ENCODE peak calls at places on chromosomes 3 and 15, in seven cellular contexts. B is Calu3, I is BE2C, A is endothelial cell, O is pancreas, U is left ventricle myocardium inferior, F is ovary. C is an unnamed sample.

GRCh38 chr3:110995461-110996226 is 76.0 kb upstream of the NECTIN3 start:
- DNase-seq in F (no peak), A (no peak), U (no peak), O (no peak), I (no peak), B (no peak), C (no peak)

GRCh38 chr3:49745986-49746385 is 22.2 kb upstream of the GMPPB start:
- DNase-seq in B (no peak), F (no peak), U (no peak), A (no peak), I (no peak), O (no peak), C (no peak)

GRCh38 chr3:143267984-143268383 is 148.4 kb downstream of the CHST2 start:
- DNase-seq in A (no peak), F (no peak), O (no peak), B (no peak), U (no peak), I (no peak), C (no peak)

GRCh38 chr3:107578091-107578490 is 55.3 kb downstream of the BBX start:
- DNase-seq in U (no peak), O (no peak), I (no peak), B (no peak), F (no peak), A (no peak), C (no peak)

GRCh38 chr3:38095687-38096483 is 41.0 kb downstream of the ACAA1 start:
- DNase-seq in I (no peak), O (no peak), F (no peak), A (no peak), U (no peak), B (no peak), C (no peak)

GRCh38 chr15:67914537-67915373 is 74.9 kb upstream of the RNU6-1 start:
- DNase-seq in O (no peak), I (no peak), U (peak; percentile 73), B (peak; percentile 30), A (peak; percentile 14), F (peak; percentile 67), C (no peak)

GRCh38 chr3:59771760-59772159 is 721.9 kb upstream of the CFAP20DC start:
- DNase-seq in B (no peak), F (no peak), I (no peak), O (no peak), A (no peak), U (no peak), C (no peak)

GRCh38 chr3:159726231-159726964 is 262.2 kb upstream of the IL12A start:
- DNase-seq in F (no peak), U (no peak), O (no peak), A (no peak), I (no peak), B (peak; percentile 54), C (no peak)

GRCh38 chr15:88803241-88803919 is at the start of gene ACAN:
- DNase-seq in B (no peak), I (no peak), O (peak; percentile 55), F (no peak), A (peak; percentile 31), U (no peak), C (no peak)

GRCh38 chr15:88803920-88804247 is 648 bp downstream of the ACAN start:
- DNase-seq in O (no peak), I (no peak), F (no peak), B (no peak), U (no peak), A (no peak), C (no peak)

GRCh38 chr15:88804257-88804656 is 1.0 kb downstream of the ACAN start:
- DNase-seq in A (no peak), I (no peak), O (no peak), F (no peak), U (no peak), B (no peak), C (no peak)

GRCh38 chr15:88802991-88803240 is 320 bp upstream of the ACAN start:
- DNase-seq in U (no peak), A (peak; percentile 21), I (no peak), B (no peak), O (no peak), F (no peak), C (no peak)

DNA sequence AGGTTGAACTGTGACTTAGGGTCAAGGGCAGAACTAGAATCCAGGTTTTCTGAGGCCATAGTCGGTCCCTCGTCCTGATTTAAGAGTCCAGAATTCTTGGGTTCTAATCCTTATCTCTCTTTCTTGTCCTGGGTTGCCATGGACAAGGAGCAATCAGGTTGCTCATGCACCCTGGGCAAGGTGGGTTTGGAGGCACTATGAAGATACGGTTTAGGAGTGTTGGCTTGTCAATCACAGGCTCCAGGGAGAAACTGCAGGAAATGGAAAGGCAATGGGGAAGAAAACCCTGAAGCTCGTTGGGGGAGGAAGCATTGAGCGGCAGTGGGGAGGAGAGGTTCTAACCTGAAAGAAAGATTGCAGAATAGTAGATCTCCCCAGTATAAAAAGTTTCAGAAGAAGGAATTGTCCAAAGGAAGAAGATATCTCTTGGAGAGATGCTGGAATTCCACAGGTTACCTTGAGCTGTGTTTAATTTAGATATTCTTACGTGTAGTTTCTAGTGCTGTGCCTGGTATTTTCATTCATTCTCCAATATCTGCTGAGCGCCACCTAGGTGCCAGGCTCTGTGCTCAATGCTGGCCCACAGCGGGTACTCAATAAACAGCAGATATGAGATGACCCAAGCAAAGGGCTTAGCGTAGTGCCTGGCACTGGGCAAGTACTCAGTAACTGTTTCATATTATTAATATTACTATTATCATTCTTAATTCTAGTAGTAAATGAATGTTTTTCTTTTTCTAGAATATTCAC is 2.0 kb downstream of the ACAN start:
- DNase-seq in A (no peak), I (no peak), U (no peak), O (no peak), B (no peak), F (no peak), C (peak; percentile 40)
- TF ChIP-seq CTCF in A (no peak), I (no peak), U (no peak), O (no peak), B (no peak), F (no peak), C (peak; percentile 10)

DNA sequence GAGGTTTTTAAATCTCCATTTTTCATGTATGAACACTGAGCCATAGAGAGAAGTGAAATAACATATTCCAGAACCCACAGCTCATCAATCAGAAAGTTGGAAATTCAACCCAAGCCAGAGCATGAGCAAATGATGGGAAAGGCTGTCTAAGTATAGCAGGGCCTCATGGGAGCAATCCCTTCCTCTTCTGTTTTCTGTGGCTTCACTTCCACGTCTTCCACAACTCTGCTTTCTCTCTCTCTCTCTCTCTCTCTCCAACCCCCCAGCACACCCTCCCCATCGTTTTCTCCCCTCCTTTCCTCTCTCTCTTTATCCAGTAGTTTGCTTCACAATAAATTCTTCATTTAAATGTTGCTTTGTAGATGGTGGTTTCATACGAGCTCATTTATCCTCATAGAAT is 14.7 kb upstream of the IL1RAP start:
- DNase-seq in O (no peak), A (no peak), I (no peak), F (no peak), B (no peak), U (no peak), C (no peak)
- TF ChIP-seq CTCF in O (no peak), A (no peak), I (no peak), F (no peak), B (no peak), U (no peak), C (no peak)

GRCh38 chr3:2929574-2929973 is 180.6 kb downstream of the IL5RA start:
- DNase-seq in F (no peak), A (no peak), U (no peak), I (no peak), O (no peak), B (no peak), C (no peak)
- TF ChIP-seq CTCF in F (no peak), A (no peak), U (no peak), I (no peak), O (no peak), B (no peak), C (no peak)

GRCh38 chr3:75176886-75177285 is 487.2 kb upstream of the FRG2C start:
- DNase-seq in B (no peak), F (no peak), I (no peak), A (no peak), U (no peak), O (no peak), C (no peak)

GRCh38 chr3:75171632-75172230 is 492.4 kb upstream of the FRG2C start:
- DNase-seq in A (no peak), O (no peak), F (no peak), B (no peak), I (no peak), U (no peak), C (no peak)
- TF ChIP-seq CTCF in A (peak; percentile 53), O (no peak), F (no peak), B (peak; percentile 19), I (peak; percentile 36), U (peak; percentile 43), C (peak; percentile 39)

GRCh38 chr3:146163584-146163983 is 2.6 kb upstream of the PLOD2 start:
- DNase-seq in O (no peak), U (no peak), F (no peak), A (no peak), I (no peak), B (peak; percentile 29), C (no peak)
- TF ChIP-seq CTCF in O (no peak), U (no peak), F (peak; percentile 39), A (no peak), I (no peak), B (peak; percentile 47), C (no peak)

C was measured in activated CD8-positive, alpha-beta T cell treated with anti-CD3 and anti-CD28 coated beads for 36 hours.